ENCODE peak calls at places on chromosomes 13 and 19, in nine cellular contexts. F is activated naive CD4-positive, alpha-beta T cell treated with anti-CD3 and anti-CD28 coated beads, Interleukin-2, amount 50 U/mL, for 16 hours; V is epithelial cell of proximal tubule; D is NCI-H2081; I is activated CD4-positive, alpha-beta T cell treated with anti-CD3 and anti-CD28 coated beads, Interleukin-2, amount 50 U/mL, for 48 hours; A is stimulated activated CD8-positive, alpha-beta memory T cell treated with anti-CD3 and anti-CD28 coated beads, Interleukin-4, amount 100 ng/mL, for 48 hours; R is Daoy; P is mucosa of gallbladder; M is NCI-H345. U is an unnamed sample.

GRCh38 chr13:30134578-30134977 is 172.8 kb downstream of the KATNAL1 start:
- DNase-seq in P (no peak), F (no peak), R (no peak), V (no peak), I (no peak), D (no peak), A (no peak), M (no peak), U (no peak)

GRCh38 chr19:46384396-46384795 is 29.0 kb downstream of the CCDC8 start:
- DNase-seq in R (no peak), I (no peak), F (no peak), V (no peak), M (no peak), A (no peak), P (no peak), D (no peak), U (no peak)

GRCh38 chr13:105291987-105292386 is 1243.5 kb downstream of the EFNB2 start:
- DNase-seq in V (no peak), F (no peak), R (no peak), M (no peak), D (no peak), A (no peak), I (no peak), P (no peak), U (no peak)

GRCh38 chr19:28288850-28289249 is 924.1 kb downstream of the UQCRFS1 start:
- DNase-seq in I (no peak), V (no peak), A (no peak), M (no peak), P (no peak), D (no peak), R (no peak), F (no peak), U (no peak)

GRCh38 chr13:106176103-106176502 is 359.4 kb downstream of the EFNB2 start:
- DNase-seq in V (no peak), P (no peak), A (no peak), D (no peak), F (no peak), I (no peak), R (no peak), M (no peak), U (no peak)

GRCh38 chr19:57071414-57071813 is 48.4 kb upstream of the USP29 start:
- DNase-seq in A (no peak), I (no peak), M (no peak), F (no peak), V (no peak), P (no peak), D (no peak), R (no peak), U (no peak)

GRCh38 chr19:44848036-44848804 is 2.1 kb downstream of the NECTIN2 start:
- DNase-seq in D (no peak), V (peak; percentile 51), F (no peak), M (no peak), R (peak; percentile 69), P (no peak), I (no peak), A (peak; percentile 29), U (no peak)

GRCh38 chr19:43594710-43595604 is 977 bp downstream of the IRGQ start:
- DNase-seq in M (no peak), A (peak; percentile 78), V (no peak), I (peak; percentile 71), P (peak; percentile 43), R (peak; percentile 78), D (peak; percentile 65), F (peak; percentile 79), U (peak; percentile 44)

GRCh38 chr19:31270897-31271568 is 78.2 kb downstream of the TSHZ3 start:
- DNase-seq in P (no peak), A (no peak), D (no peak), V (no peak), M (no peak), R (peak; percentile 48), I (no peak), F (no peak), U (peak; percentile 41)

GRCh38 chr13:98221234-98221633 is 44.2 kb upstream of the RNF113B start:
- DNase-seq in F (no peak), D (no peak), M (no peak), A (no peak), R (no peak), I (no peak), V (no peak), P (no peak), U (no peak)

GRCh38 chr13:20126460-20127262 is 34.2 kb downstream of the GJA3 start:
- DNase-seq in R (no peak), P (no peak), V (no peak), F (no peak), A (no peak), M (no peak), D (no peak), I (no peak), U (no peak)

GRCh38 chr19:1856698-1857603 is 6.4 kb downstream of the KLF16 start:
- DNase-seq in A (peak; percentile 76), D (no peak), R (peak; percentile 84), V (no peak), F (peak; percentile 57), M (no peak), P (peak; percentile 90), I (peak; percentile 71), U (peak; percentile 81)

GRCh38 chr13:29707876-29708543 is 112.5 kb upstream of the SLC7A1 start:
- DNase-seq in F (peak; percentile 44), I (peak; percentile 53), A (peak; percentile 64), R (peak; percentile 44), D (no peak), M (no peak), V (no peak), P (no peak), U (peak; percentile 29)

GRCh38 chr19:12052571-12053169 is at the start of gene ZNF878:
- DNase-seq in V (no peak), R (peak; percentile 94), P (peak; percentile 91), I (peak; percentile 78), M (peak; percentile 78), F (peak; percentile 65), A (peak; percentile 83), D (peak; percentile 87), U (peak; percentile 85)

GRCh38 chr19:518292-519231 is 11.3 kb downstream of the TPGS1 start:
- DNase-seq in I (peak; percentile 51), D (no peak), F (peak; percentile 77), R (no peak), A (peak; percentile 61), P (no peak), V (no peak), M (no peak), U (no peak)

GRCh38 chr19:37329686-37330085 is 41.2 kb upstream of the ZNF527 start:
- DNase-seq in V (no peak), A (no peak), I (no peak), P (no peak), R (no peak), M (peak; percentile 36), F (no peak), D (no peak), U (peak; percentile 14)

GRCh38 chr19:17441241-17442135 is 7.0 kb downstream of the TMEM221 start:
- DNase-seq in D (no peak), F (no peak), R (peak; percentile 39), P (no peak), A (peak; percentile 48), I (no peak), M (no peak), V (no peak), U (peak; percentile 34)

GRCh38 chr19:5880604-5881078 is 10.3 kb upstream of the FUT5 start:
- DNase-seq in V (peak; percentile 33), I (no peak), P (peak; percentile 73), M (no peak), D (no peak), A (no peak), F (no peak), R (no peak), U (no peak)

GRCh38 chr19:14516746-14517438 is 1.3 kb downstream of the DNAJB1 start:
- DNase-seq in F (no peak), A (no peak), I (no peak), V (no peak), M (no peak), R (no peak), D (no peak), P (no peak), U (no peak)

GRCh38 chr19:10033614-10034013 is 20.3 kb downstream of the RDH8 start:
- DNase-seq in M (no peak), D (no peak), R (no peak), F (no peak), A (no peak), I (no peak), P (peak; percentile 28), V (no peak), U (no peak)

GRCh38 chr13:35818577-35819165 is 312.5 kb downstream of the DCLK1 start:
- DNase-seq in M (peak; percentile 3), F (no peak), R (peak; percentile 18), I (no peak), A (no peak), D (peak; percentile 35), P (no peak), V (peak; percentile 7), U (peak; percentile 17)

GRCh38 chr19:3536429-3537100 is 2.4 kb upstream of the TEKTIP1 start:
- DNase-seq in R (no peak), F (no peak), M (no peak), V (no peak), P (no peak), A (no peak), D (no peak), I (no peak), U (no peak)

GRCh38 chr19:10230904-10231623 is at the start of gene S1PR2:
- DNase-seq in P (peak; percentile 64), A (peak; percentile 82), M (peak; percentile 76), V (no peak), R (peak; percentile 85), I (peak; percentile 77), F (peak; percentile 71), D (peak; percentile 66), U (peak; percentile 42)

GRCh38 chr19:3712663-3713531 is 4.7 kb downstream of the TJP3 start:
- DNase-seq in R (no peak), V (no peak), F (no peak), A (no peak), D (no peak), P (peak; percentile 54), M (peak; percentile 34), I (no peak), U (no peak)

GRCh38 chr13:32752997-32753606 is 166.8 kb downstream of the PDS5B start:
- DNase-seq in V (no peak), M (peak; percentile 15), A (no peak), P (no peak), F (no peak), I (no peak), R (no peak), D (no peak), U (no peak)

U was measured in LHCN-M2.